ENCODE peak calls at places on chromosomes 1 and 21, in eight cellular contexts. One of them, this sample, is unnamed.

GRCh38 chr1:10399487-10399917 is 638 bp downstream of the PGD start:
- DNase-seq in AG08395: no peak
- DNase-seq in colonic mucosa: no peak
- DNase-seq in stimulated activated CD4-positive, alpha-beta T cell treated with anti-CD3 and anti-CD28 coated beads, Interleukin-12 subunit alpha, Interleukin-12 subunit beta, amount 100 ng/mL, for 48 hours: peak; percentile 12
- DNase-seq in Calu3: no peak
- DNase-seq in naive thymus-derived CD4-positive, alpha-beta T cell: no peak
- DNase-seq in Panc1: no peak
- DNase-seq in NCI-H748 treated with DMSO at 0.1 percent for 48 hours: no peak
- DNase-seq in this sample: no peak

GRCh38 chr1:33825506-33825905 is 38.4 kb upstream of the HMGB4 start:
- DNase-seq in Panc1: no peak
- DNase-seq in Calu3: no peak
- DNase-seq in stimulated activated CD4-positive, alpha-beta T cell treated with anti-CD3 and anti-CD28 coated beads, Interleukin-12 subunit alpha, Interleukin-12 subunit beta, amount 100 ng/mL, for 48 hours: no peak
- DNase-seq in colonic mucosa: no peak
- DNase-seq in AG08395: no peak
- DNase-seq in naive thymus-derived CD4-positive, alpha-beta T cell: no peak
- DNase-seq in NCI-H748 treated with DMSO at 0.1 percent for 48 hours: no peak
- DNase-seq in this sample: no peak

GRCh38 chr1:234643111-234643849 is 33.3 kb upstream of the IRF2BP2 start:
- DNase-seq in colonic mucosa: peak; percentile 76
- DNase-seq in Calu3: peak; percentile 41
- DNase-seq in Panc1: no peak
- DNase-seq in AG08395: no peak
- DNase-seq in NCI-H748 treated with DMSO at 0.1 percent for 48 hours: no peak
- DNase-seq in stimulated activated CD4-positive, alpha-beta T cell treated with anti-CD3 and anti-CD28 coated beads, Interleukin-12 subunit alpha, Interleukin-12 subunit beta, amount 100 ng/mL, for 48 hours: no peak
- DNase-seq in naive thymus-derived CD4-positive, alpha-beta T cell: no peak
- DNase-seq in this sample: no peak

GRCh38 chr1:206833131-206833530 is 32.3 kb upstream of the IL20 start:
- DNase-seq in naive thymus-derived CD4-positive, alpha-beta T cell: no peak
- DNase-seq in Calu3: no peak
- DNase-seq in NCI-H748 treated with DMSO at 0.1 percent for 48 hours: no peak
- DNase-seq in AG08395: no peak
- DNase-seq in colonic mucosa: no peak
- DNase-seq in Panc1: no peak
- DNase-seq in stimulated activated CD4-positive, alpha-beta T cell treated with anti-CD3 and anti-CD28 coated beads, Interleukin-12 subunit alpha, Interleukin-12 subunit beta, amount 100 ng/mL, for 48 hours: no peak
- DNase-seq in this sample: no peak

GRCh38 chr1:172398193-172398592 is 22.3 kb upstream of the C1orf105 start:
- DNase-seq in stimulated activated CD4-positive, alpha-beta T cell treated with anti-CD3 and anti-CD28 coated beads, Interleukin-12 subunit alpha, Interleukin-12 subunit beta, amount 100 ng/mL, for 48 hours: no peak
- DNase-seq in AG08395: no peak
- DNase-seq in Calu3: no peak
- DNase-seq in Panc1: no peak
- DNase-seq in NCI-H748 treated with DMSO at 0.1 percent for 48 hours: no peak
- DNase-seq in naive thymus-derived CD4-positive, alpha-beta T cell: no peak
- DNase-seq in colonic mucosa: no peak
- DNase-seq in this sample: no peak

GRCh38 chr1:68111804-68112436 is 61.5 kb upstream of the DIRAS3 start:
- DNase-seq in Calu3: peak; percentile 59
- DNase-seq in Panc1: no peak
- DNase-seq in colonic mucosa: peak; percentile 58
- DNase-seq in AG08395: peak; percentile 92
- DNase-seq in NCI-H748 treated with DMSO at 0.1 percent for 48 hours: peak; percentile 77
- DNase-seq in naive thymus-derived CD4-positive, alpha-beta T cell: no peak
- DNase-seq in stimulated activated CD4-positive, alpha-beta T cell treated with anti-CD3 and anti-CD28 coated beads, Interleukin-12 subunit alpha, Interleukin-12 subunit beta, amount 100 ng/mL, for 48 hours: no peak
- DNase-seq in this sample: no peak

GRCh38 chr1:41399148-41399795 is 38.0 kb downstream of the FOXO6 start:
- DNase-seq in stimulated activated CD4-positive, alpha-beta T cell treated with anti-CD3 and anti-CD28 coated beads, Interleukin-12 subunit alpha, Interleukin-12 subunit beta, amount 100 ng/mL, for 48 hours: no peak
- DNase-seq in Panc1: no peak
- DNase-seq in naive thymus-derived CD4-positive, alpha-beta T cell: no peak
- DNase-seq in Calu3: no peak
- DNase-seq in AG08395: no peak
- DNase-seq in colonic mucosa: no peak
- DNase-seq in NCI-H748 treated with DMSO at 0.1 percent for 48 hours: no peak
- DNase-seq in this sample: no peak

GRCh38 chr1:84145051-84145450 is 980 bp downstream of the PRKACB start:
- DNase-seq in stimulated activated CD4-positive, alpha-beta T cell treated with anti-CD3 and anti-CD28 coated beads, Interleukin-12 subunit alpha, Interleukin-12 subunit beta, amount 100 ng/mL, for 48 hours: no peak
- DNase-seq in AG08395: no peak
- DNase-seq in Panc1: no peak
- DNase-seq in colonic mucosa: peak; percentile 41
- DNase-seq in NCI-H748 treated with DMSO at 0.1 percent for 48 hours: no peak
- DNase-seq in Calu3: no peak
- DNase-seq in naive thymus-derived CD4-positive, alpha-beta T cell: peak; percentile 43
- DNase-seq in this sample: no peak

GRCh38 chr1:112998592-112999235 is 42.7 kb upstream of the SLC16A1 start:
- DNase-seq in Calu3: peak; percentile 13
- DNase-seq in AG08395: peak; percentile 81
- DNase-seq in colonic mucosa: no peak
- DNase-seq in NCI-H748 treated with DMSO at 0.1 percent for 48 hours: no peak
- DNase-seq in stimulated activated CD4-positive, alpha-beta T cell treated with anti-CD3 and anti-CD28 coated beads, Interleukin-12 subunit alpha, Interleukin-12 subunit beta, amount 100 ng/mL, for 48 hours: no peak
- DNase-seq in Panc1: no peak
- DNase-seq in naive thymus-derived CD4-positive, alpha-beta T cell: no peak
- DNase-seq in this sample: no peak

GRCh38 chr1:155073377-155074272 is 5.0 kb upstream of the EFNA3 start:
- DNase-seq in NCI-H748 treated with DMSO at 0.1 percent for 48 hours: no peak
- DNase-seq in AG08395: no peak
- DNase-seq in Calu3: no peak
- DNase-seq in stimulated activated CD4-positive, alpha-beta T cell treated with anti-CD3 and anti-CD28 coated beads, Interleukin-12 subunit alpha, Interleukin-12 subunit beta, amount 100 ng/mL, for 48 hours: no peak
- DNase-seq in colonic mucosa: no peak
- DNase-seq in naive thymus-derived CD4-positive, alpha-beta T cell: peak; percentile 12
- DNase-seq in Panc1: no peak
- DNase-seq in this sample: no peak

GRCh38 chr1:213783898-213784297 is 203.9 kb upstream of the PROX1 start:
- DNase-seq in Panc1: no peak
- DNase-seq in stimulated activated CD4-positive, alpha-beta T cell treated with anti-CD3 and anti-CD28 coated beads, Interleukin-12 subunit alpha, Interleukin-12 subunit beta, amount 100 ng/mL, for 48 hours: no peak
- DNase-seq in colonic mucosa: no peak
- DNase-seq in NCI-H748 treated with DMSO at 0.1 percent for 48 hours: no peak
- DNase-seq in Calu3: no peak
- DNase-seq in AG08395: no peak
- DNase-seq in naive thymus-derived CD4-positive, alpha-beta T cell: peak; percentile 24
- DNase-seq in this sample: no peak

GRCh38 chr1:214551052-214551435 is 358 bp downstream of the PTPN14 start:
- DNase-seq in Panc1: no peak
- DNase-seq in stimulated activated CD4-positive, alpha-beta T cell treated with anti-CD3 and anti-CD28 coated beads, Interleukin-12 subunit alpha, Interleukin-12 subunit beta, amount 100 ng/mL, for 48 hours: no peak
- DNase-seq in colonic mucosa: peak; percentile 47
- DNase-seq in Calu3: peak; percentile 61
- DNase-seq in AG08395: no peak
- DNase-seq in NCI-H748 treated with DMSO at 0.1 percent for 48 hours: no peak
- DNase-seq in naive thymus-derived CD4-positive, alpha-beta T cell: no peak
- DNase-seq in this sample: no peak

GRCh38 chr1:226569879-226570547 is 21.4 kb downstream of the STUM start:
- DNase-seq in AG08395: no peak
- DNase-seq in Panc1: no peak
- DNase-seq in stimulated activated CD4-positive, alpha-beta T cell treated with anti-CD3 and anti-CD28 coated beads, Interleukin-12 subunit alpha, Interleukin-12 subunit beta, amount 100 ng/mL, for 48 hours: no peak
- DNase-seq in NCI-H748 treated with DMSO at 0.1 percent for 48 hours: no peak
- DNase-seq in naive thymus-derived CD4-positive, alpha-beta T cell: peak; percentile 14
- DNase-seq in colonic mucosa: no peak
- DNase-seq in Calu3: peak; percentile 51
- DNase-seq in this sample: no peak

GRCh38 chr21:16534408-16535099 is 804.8 kb downstream of the USP25 start:
- DNase-seq in AG08395: peak; percentile 40
- DNase-seq in Panc1: no peak
- DNase-seq in Calu3: no peak
- DNase-seq in stimulated activated CD4-positive, alpha-beta T cell treated with anti-CD3 and anti-CD28 coated beads, Interleukin-12 subunit alpha, Interleukin-12 subunit beta, amount 100 ng/mL, for 48 hours: no peak
- DNase-seq in naive thymus-derived CD4-positive, alpha-beta T cell: no peak
- DNase-seq in colonic mucosa: peak; percentile 27
- DNase-seq in NCI-H748 treated with DMSO at 0.1 percent for 48 hours: no peak
- DNase-seq in this sample: no peak